ENCODE peak calls at places on chromosomes 3 and 15, in ten cellular contexts. T is H9, Q is fibroblast of lung, R is IMR-90, K is mammary epithelial cell, S is neural progenitor cell, D is hepatocyte, Z is GM23338, M is GM23248, F is PC-3. O is an unnamed sample. For H3K27me3 and H4K20me1, the result is how much of the 10 kb centered on the place peaks cover.

GRCh38 chr3:194491996-194492395 is 5.2 kb upstream of the ATP13A3 start:
- DNase-seq in F (no peak), S (no peak), R (no peak), Z (no peak), M (no peak), K (no peak), Q (no peak), D (no peak), T (no peak), O (no peak)

GRCh38 chr3:179260949-179261765 is 10.2 kb upstream of the KCNMB3 start:
- DNase-seq in D (peak), T (peak), S (peak), Q (peak), M (peak), F (peak), K (peak), Z (peak), R (peak), O (peak)

GRCh38 chr15:80674245-80674614 is 20.9 kb upstream of the ABHD17C start:
- DNase-seq in D (no peak), F (no peak), Z (no peak), M (peak), R (peak), Q (peak), T (no peak), K (peak), S (no peak), O (no peak)

GRCh38 chr3:133742351-133743091 is 3.7 kb upstream of the TF start:
- DNase-seq in Z (no peak), R (peak), F (peak), T (no peak), S (no peak), K (peak), D (no peak), M (peak), Q (peak), O (peak)

GRCh38 chr3:32813180-32813579 is 4.6 kb upstream of the TRIM71 start:
- DNase-seq in M (no peak), Z (no peak), Q (no peak), R (no peak), K (no peak), D (peak), T (no peak), S (no peak), F (no peak), O (peak)

GRCh38 chr15:87487484-87487883 is 769.1 kb downstream of the NTRK3 start:
- DNase-seq in T (no peak), K (no peak), D (no peak), R (no peak), Q (no peak), S (no peak), F (no peak), M (no peak), Z (no peak), O (no peak)

GRCh38 chr3:131850223-131850622 is 184.6 kb downstream of the CPNE4 start:
- DNase-seq in Q (no peak), R (no peak), S (no peak), F (no peak), D (no peak), T (no peak), M (no peak), K (no peak), Z (no peak), O (no peak)

GRCh38 chr3:191094057-191094456 is 105.0 kb upstream of the OSTN start:
- DNase-seq in M (peak), R (peak), Q (peak), D (no peak), S (no peak), T (no peak), Z (no peak), F (peak), K (peak), O (peak)

GRCh38 chr15:41417812-41418211 is 917 bp downstream of the RTF1 start:
- DNase-seq in M (peak), Q (no peak), K (peak), F (no peak), S (peak), D (peak), T (no peak), Z (peak), R (peak), O (peak)

GRCh38 chr3:15797600-15798303 is at the start of gene ANKRD28:
- DNase-seq in D (peak), R (peak), S (peak), F (peak), T (no peak), Z (peak), Q (peak), K (peak), M (peak), O (no peak)

GRCh38 chr3:111976254-111976653 is 2.6 kb upstream of the ABHD10 start:
- DNase-seq in D (no peak), F (no peak), R (no peak), S (no peak), T (no peak), M (no peak), K (no peak), Q (no peak), Z (no peak), O (no peak)

GRCh38 chr3:159892171-159892791 is 96.4 kb upstream of the IL12A start:
- DNase-seq in T (no peak), D (no peak), S (no peak), Q (peak), K (no peak), R (no peak), M (no peak), F (no peak), Z (no peak), O (no peak)

GRCh38 chr15:46848704-46849103 is 868.6 kb upstream of the SEMA6D start:
- DNase-seq in F (peak), D (no peak), S (no peak), K (no peak), T (no peak), Q (peak), Z (no peak), R (peak), M (peak), O (peak)

GRCh38 chr3:157135671-157136396 is 24.1 kb downstream of the CCNL1 start:
- DNase-seq in D (peak), M (peak), Z (no peak), S (no peak), F (peak), R (peak), T (no peak), Q (peak), K (no peak), O (no peak)

GRCh38 chr3:141091416-141091815 is 40.3 kb downstream of the SPSB4 start:
- DNase-seq in M (no peak), T (no peak), K (no peak), D (no peak), Q (no peak), Z (no peak), S (no peak), F (no peak), R (no peak), O (no peak)

GRCh38 chr15:62835351-62835750 is 207.2 kb upstream of the TPM1 start:
- DNase-seq in Q (peak), S (no peak), T (no peak), F (no peak), K (peak), R (no peak), M (no peak), D (no peak), Z (no peak), O (no peak)

GRCh38 chr3:65979152-65979551 is 59.6 kb downstream of the MAGI1 start:
- DNase-seq in T (no peak), M (peak), Q (peak), Z (peak), S (no peak), D (no peak), F (no peak), R (peak), K (peak), O (no peak)

GRCh38 chr3:73622135-73622534 is 2.6 kb downstream of the PDZRN3 start:
- DNase-seq in S (peak), Z (peak), M (peak), T (peak), D (peak), F (no peak), R (peak), K (no peak), Q (no peak), O (peak)

GRCh38 chr15:22979699-22980188 is 424 bp downstream of the CYFIP1 start:
- DNase-seq in K (peak), T (no peak), Q (peak), Z (peak), S (peak), D (peak), M (peak), R (peak), F (peak), O (peak)

GRCh38 chr3:186107148-186108105 is 1.5 kb downstream of the ETV5 start:
- DNase-seq in F (peak), T (peak), Z (peak), S (peak), R (peak), D (peak), M (peak), K (peak), Q (peak), O (peak)

GRCh38 chr3:184230081-184230602 is 757 bp downstream of the VWA5B2 start:
- DNase-seq in D (peak), M (peak), R (no peak), S (peak), F (no peak), Z (peak), K (no peak), T (no peak), Q (no peak), O (peak)

GRCh38 chr15:41992151-41992802 is 19.9 kb upstream of the EHD4 start:
- DNase-seq in K (no peak), M (no peak), F (no peak), Q (no peak), R (no peak), Z (no peak), D (no peak), T (no peak), S (no peak), O (peak)

GRCh38 chr3:195421410-195421809 is 21.4 kb downstream of the ACAP2 start:
- DNase-seq in M (peak), S (no peak), R (peak), Q (peak), F (no peak), T (no peak), D (no peak), K (no peak), Z (no peak), O (peak)

DNA sequence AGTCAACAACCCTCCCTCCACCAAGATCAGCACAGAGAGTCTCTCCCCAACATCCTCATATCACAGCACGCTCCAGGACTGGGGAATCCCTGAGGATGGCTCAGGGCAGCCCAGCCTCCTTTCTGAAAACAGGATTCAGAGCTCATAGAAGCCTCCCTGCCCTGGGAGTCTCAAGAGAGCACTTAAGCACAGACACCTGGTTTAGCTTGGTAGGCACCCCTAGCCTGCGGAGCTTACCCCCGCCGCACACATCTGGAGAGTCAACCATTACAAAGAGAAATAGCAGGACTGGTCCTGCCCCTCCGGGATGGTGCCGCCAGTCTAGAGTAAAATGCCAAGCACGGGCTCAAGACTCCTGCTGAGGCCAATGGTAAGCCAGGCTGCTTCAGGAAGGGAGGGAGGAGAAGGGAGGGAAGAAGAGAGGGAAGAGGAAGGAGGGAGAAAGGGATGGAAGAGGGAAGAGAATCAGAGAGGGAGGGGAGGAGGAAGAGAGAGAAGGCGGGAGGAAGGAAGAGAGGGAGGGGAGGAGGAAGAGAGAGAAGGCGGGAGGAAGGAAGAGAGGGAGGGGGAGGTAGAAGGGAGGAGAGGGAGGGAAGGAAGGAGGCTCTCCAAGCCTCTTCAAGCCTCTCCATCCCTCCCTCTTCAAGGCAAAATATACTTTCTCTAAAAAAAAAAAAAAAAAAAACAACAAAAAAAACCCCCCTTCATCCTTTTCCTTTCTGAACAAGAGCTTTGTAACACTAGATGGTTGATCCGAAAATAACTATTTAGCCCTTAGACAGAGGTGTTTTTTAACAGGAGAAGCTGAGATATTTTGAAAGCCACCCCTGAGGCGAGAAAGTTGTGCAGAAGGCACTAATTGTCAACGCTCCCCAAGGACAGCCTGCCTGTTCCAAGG is 278.6 kb upstream of the TLE3 start:
- DNase-seq in F (no peak), Z (peak), S (peak), R (no peak), Q (no peak), D (no peak), M (no peak), T (peak), K (no peak), O (peak)
- H2AFZ ChIP-seq in F (no peak), Z (peak), S (peak), R (no peak), Q (no peak), D (no peak), M (peak), T (no peak), K (peak), O (peak)

DNA sequence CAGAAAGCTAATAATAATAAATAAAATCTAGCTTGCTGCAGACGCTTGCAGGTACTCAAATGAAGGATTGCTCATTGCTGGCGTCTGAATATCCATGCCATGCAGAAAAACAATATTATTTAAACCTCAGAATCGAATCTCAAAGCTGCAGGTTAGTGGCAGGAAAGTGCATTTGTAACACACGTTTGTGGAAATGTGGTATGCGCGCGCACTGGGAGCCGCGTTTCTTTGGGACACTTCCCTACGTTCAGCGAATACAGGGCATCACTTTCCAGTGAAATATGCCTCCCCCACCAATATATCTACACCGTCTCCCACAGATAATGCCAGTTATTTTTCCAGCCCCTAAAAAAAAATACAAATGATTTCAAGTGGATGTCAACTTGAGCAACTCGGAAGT is 37.1 kb downstream of the ZIC4 start:
- DNase-seq in K (no peak), R (no peak), Q (no peak), M (no peak), S (no peak), F (no peak), D (no peak), T (no peak), Z (no peak), O (no peak)
- H3K27me3 ChIP-seq in K (half or more), R (half or more), Q (half or more), M (half or more), S (half or more), F (half or more), D (half or more), T (half or more), Z (half or more), O (half or more)

GRCh38 chr15:83178387-83178786 is 29.2 kb downstream of the HDGFL3 start:
- DNase-seq in R (no peak), K (no peak), D (no peak), S (no peak), F (no peak), Z (no peak), Q (no peak), T (no peak), M (no peak), O (no peak)
- H4K20me1 ChIP-seq in R (under half), K (under half), D (under half), S (half or more), F (under half), Z (under half), Q (under half), T (under half), M (under half), O (under half)

GRCh38 chr3:13749063-13749764 is 130.7 kb downstream of the WNT7A start:
- DNase-seq in D (no peak), K (no peak), R (no peak), Z (no peak), S (no peak), T (no peak), M (no peak), F (no peak), Q (no peak), O (no peak)
- H2AFZ ChIP-seq in D (no peak), K (no peak), R (peak), Z (no peak), S (no peak), T (no peak), M (no peak), F (no peak), Q (no peak), O (no peak)

GRCh38 chr3:154334973-154335420 is 10.7 kb upstream of the DHX36 start:
- DNase-seq in D (peak), M (peak), Z (peak), T (no peak), S (peak), F (peak), R (peak), K (peak), Q (peak), O (no peak)
- H3K27me3 ChIP-seq in D (under half), M (under half), Z (under half), T (under half), S (under half), F (under half), R (under half), K (under half), Q (under half), O (under half)

GRCh38 chr15:74648051-74648622 is 32.5 kb downstream of the CLK3 start:
- DNase-seq in K (no peak), T (no peak), S (no peak), Q (no peak), R (no peak), M (no peak), D (no peak), F (no peak), Z (no peak), O (no peak)

GRCh38 chr15:74653426-74654082 is 37.9 kb downstream of the CLK3 start:
- DNase-seq in Q (peak), S (no peak), R (peak), M (peak), Z (no peak), K (peak), F (peak), D (no peak), T (no peak), O (no peak)

GRCh38 chr15:74655424-74655823 is 39.8 kb downstream of the CLK3 start:
- DNase-seq in T (no peak), R (no peak), M (peak), D (no peak), K (no peak), F (no peak), Q (peak), S (no peak), Z (no peak), O (no peak)

GRCh38 chr15:74656935-74657535 is 38.8 kb downstream of the EDC3 start:
- DNase-seq in R (no peak), Z (no peak), D (no peak), T (no peak), Q (no peak), F (no peak), K (no peak), S (no peak), M (no peak), O (no peak)

GRCh38 chr15:74651251-74651741 is 35.7 kb downstream of the CLK3 start:
- DNase-seq in F (no peak), R (no peak), M (peak), Q (peak), T (no peak), K (peak), S (no peak), D (no peak), Z (no peak), O (peak)
- H4K20me1 ChIP-seq in F (under half), R (under half), M (under half), Q (under half), T (under half), K (under half), S (under half), D (under half), Z (under half), O (half or more)

GRCh38 chr15:57356178-57356577 is 20.1 kb upstream of the CGNL1 start:
- DNase-seq in K (no peak), R (no peak), Z (no peak), Q (no peak), F (no peak), T (no peak), D (no peak), M (no peak), S (no peak), O (no peak)
- H2AFZ ChIP-seq in K (no peak), R (no peak), Z (no peak), Q (no peak), F (no peak), T (no peak), D (no peak), M (no peak), S (no peak), O (no peak)

DNA sequence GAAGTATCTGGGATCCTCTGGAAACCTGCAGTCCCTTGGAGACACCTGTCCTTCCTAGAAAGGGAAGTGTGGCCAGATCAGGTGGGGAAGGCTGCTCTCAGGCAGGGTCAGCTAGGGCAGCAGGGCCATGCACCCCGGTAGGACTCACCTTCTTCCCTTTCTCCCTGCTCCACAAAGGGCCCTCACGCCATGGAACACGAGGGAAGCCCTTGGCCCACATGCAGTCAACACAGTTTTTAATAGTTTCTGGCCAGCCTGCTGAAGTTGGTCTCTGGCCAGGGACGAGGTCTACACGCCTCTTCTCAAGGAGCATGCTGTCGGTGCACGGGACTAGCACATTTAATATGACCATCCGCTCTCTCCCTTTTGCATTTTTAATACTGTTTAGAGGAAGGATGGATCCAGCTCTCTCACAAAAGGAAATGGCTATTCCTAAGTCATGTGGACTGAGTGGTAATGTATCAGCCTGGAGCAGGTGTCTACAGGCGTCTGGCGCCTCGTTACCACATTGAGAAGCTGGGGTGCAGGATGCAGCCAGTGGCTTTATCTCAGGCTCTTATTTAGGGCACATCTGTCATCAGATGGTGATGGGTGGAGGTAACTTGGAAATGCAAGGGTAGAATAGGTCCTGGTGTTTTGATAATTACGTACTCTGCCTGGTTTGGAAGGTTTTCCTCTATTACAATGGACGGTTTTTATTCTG is 153.9 kb downstream of the KLF13 start:
- DNase-seq in Q (no peak), K (no peak), T (peak), F (no peak), D (no peak), M (no peak), Z (no peak), S (no peak), R (no peak), O (no peak)
- H3K27me3 ChIP-seq in Q (under half), K (under half), T (under half), F (under half), D (half or more), M (under half), Z (under half), S (under half), R (under half), O (under half)

O was measured in osteoblast.